ENCODE peak calls at places on chromosome 1, in eight cellular contexts. W is activated T-cell treated with anti-CD3 and anti-CD28 coated beads for 1 hour, V is GM12891, X is ELF-1, T is amniotic epithelial cell, P is endothelial cell of umbilical vein, N is DMS53, O is NCI-H1092. G is an unnamed sample.

GRCh38 chr1:18354657-18355056 is 126.1 kb upstream of the KLHDC7A start:
- DNase-seq in W (no peak), V (no peak), X (no peak), T (no peak), P (no peak), N (peak; percentile 65), O (peak; percentile 41), G (no peak)

GRCh38 chr1:212699104-212699838 is 369 bp downstream of the BATF3 start:
- DNase-seq in W (peak; percentile 24), V (peak; percentile 57), X (peak; percentile 82), T (no peak), P (peak; percentile 18), N (peak; percentile 92), O (no peak), G (peak; percentile 82)

GRCh38 chr1:205276334-205277065 is 45.0 kb downstream of the NUAK2 start:
- DNase-seq in W (no peak), V (no peak), X (no peak), T (no peak), P (no peak), N (no peak), O (no peak), G (no peak)

GRCh38 chr1:58992643-58993042 is 208.8 kb upstream of the JUN start:
- DNase-seq in W (no peak), V (no peak), X (no peak), T (no peak), P (no peak), N (no peak), O (no peak), G (no peak)

GRCh38 chr1:147913362-147913761 is 10.8 kb downstream of the GJA8 start:
- DNase-seq in W (no peak), V (no peak), X (no peak), T (no peak), P (no peak), N (no peak), O (no peak), G (no peak)

GRCh38 chr1:159196543-159196942 is 8.1 kb upstream of the ACKR1 start:
- DNase-seq in W (no peak), V (no peak), X (no peak), T (no peak), P (no peak), N (peak; percentile 23), O (no peak), G (no peak)

GRCh38 chr1:64920936-64921589 is 45.3 kb downstream of the JAK1 start:
- DNase-seq in W (no peak), V (no peak), X (no peak), T (peak; percentile 77), P (peak; percentile 88), N (no peak), O (no peak), G (no peak)

GRCh38 chr1:151238467-151238739 is 16.1 kb upstream of the PSMD4 start:
- DNase-seq in W (no peak), V (no peak), X (no peak), T (peak; percentile 88), P (no peak), N (no peak), O (no peak), G (no peak)